ENCODE peak calls at places on chromosomes 6 and 20, in five cellular contexts. One of them, this sample, is unnamed.

GRCh38 chr6:158752613-158753012 is 66.6 kb downstream of the EZR start:
- DNase-seq in brain microvascular endothelial cell: no peak
- DNase-seq in aorta: no peak
- DNase-seq in mesenchymal stem cell: no peak
- DNase-seq in GM23248: peak; percentile 10
- DNase-seq in this sample: no peak

GRCh38 chr6:170074907-170075306 is 216.0 kb downstream of the DLL1 start:
- DNase-seq in brain microvascular endothelial cell: no peak
- DNase-seq in aorta: peak; percentile 37
- DNase-seq in mesenchymal stem cell: no peak
- DNase-seq in GM23248: no peak
- DNase-seq in this sample: no peak

GRCh38 chr6:12324096-12324495 is 33.9 kb downstream of the EDN1 start:
- DNase-seq in brain microvascular endothelial cell: peak; percentile 69
- DNase-seq in aorta: no peak
- DNase-seq in mesenchymal stem cell: peak; percentile 57
- DNase-seq in GM23248: peak; percentile 48
- DNase-seq in this sample: no peak

GRCh38 chr20:24787621-24788020 is 161.4 kb upstream of the CST7 start:
- DNase-seq in brain microvascular endothelial cell: no peak
- DNase-seq in aorta: no peak
- DNase-seq in mesenchymal stem cell: no peak
- DNase-seq in GM23248: no peak
- DNase-seq in this sample: no peak

GRCh38 chr6:75530696-75531095 is 37.1 kb upstream of the FILIP1 start:
- DNase-seq in brain microvascular endothelial cell: peak; percentile 31
- DNase-seq in aorta: no peak
- DNase-seq in mesenchymal stem cell: no peak
- DNase-seq in GM23248: peak; percentile 16
- DNase-seq in this sample: no peak

GRCh38 chr6:43949451-43950110 is 177.7 kb downstream of the MRPL14 start:
- DNase-seq in brain microvascular endothelial cell: no peak
- DNase-seq in aorta: no peak
- DNase-seq in mesenchymal stem cell: peak; percentile 50
- DNase-seq in GM23248: peak; percentile 35
- DNase-seq in this sample: no peak

GRCh38 chr20:9179193-9179802 is 110.4 kb downstream of the PLCB4 start:
- DNase-seq in brain microvascular endothelial cell: peak; percentile 24
- DNase-seq in aorta: no peak
- DNase-seq in mesenchymal stem cell: peak; percentile 43
- DNase-seq in GM23248: peak; percentile 68
- DNase-seq in this sample: no peak

GRCh38 chr20:56580226-56580625 is 47.2 kb downstream of the FAM209B start:
- DNase-seq in brain microvascular endothelial cell: no peak
- DNase-seq in aorta: no peak
- DNase-seq in mesenchymal stem cell: no peak
- DNase-seq in GM23248: no peak
- DNase-seq in this sample: no peak

GRCh38 chr6:43147691-43148477 is 23.2 kb upstream of the SRF start:
- DNase-seq in brain microvascular endothelial cell: no peak
- DNase-seq in aorta: no peak
- DNase-seq in mesenchymal stem cell: no peak
- DNase-seq in GM23248: no peak
- DNase-seq in this sample: no peak

GRCh38 chr6:20509211-20509610 is 25.0 kb upstream of the CDKAL1 start:
- DNase-seq in brain microvascular endothelial cell: no peak
- DNase-seq in aorta: no peak
- DNase-seq in mesenchymal stem cell: peak; percentile 10
- DNase-seq in GM23248: no peak
- DNase-seq in this sample: no peak
- H3K4me3 ChIP-seq in brain microvascular endothelial cell: no peak overlapping the region
- H3K4me3 ChIP-seq in aorta: no peak overlapping the region
- H3K4me3 ChIP-seq in mesenchymal stem cell: no peak overlapping the region
- H3K4me3 ChIP-seq in GM23248: no peak overlapping the region
- H3K4me3 ChIP-seq in this sample: no peak overlapping the region

GRCh38 chr6:34718867-34719441 is 22.4 kb upstream of the ILRUN start:
- DNase-seq in brain microvascular endothelial cell: no peak
- DNase-seq in aorta: no peak
- DNase-seq in mesenchymal stem cell: no peak
- DNase-seq in GM23248: peak; percentile 16
- DNase-seq in this sample: no peak
- H3K4me3 ChIP-seq in brain microvascular endothelial cell: no peak overlapping the region
- H3K4me3 ChIP-seq in aorta: no peak overlapping the region
- H3K4me3 ChIP-seq in mesenchymal stem cell: no peak overlapping the region
- H3K4me3 ChIP-seq in GM23248: no peak overlapping the region
- H3K4me3 ChIP-seq in this sample: no peak overlapping the region

GRCh38 chr6:116462516-116462915 is 1.3 kb downstream of the CALHM6 start:
- DNase-seq in brain microvascular endothelial cell: no peak
- DNase-seq in aorta: no peak
- DNase-seq in mesenchymal stem cell: no peak
- DNase-seq in GM23248: no peak
- DNase-seq in this sample: no peak
- H3K4me3 ChIP-seq in brain microvascular endothelial cell: peak overlapping the region; percentile 53
- H3K4me3 ChIP-seq in aorta: no peak overlapping the region
- H3K4me3 ChIP-seq in mesenchymal stem cell: peak overlapping the region; percentile 77
- H3K4me3 ChIP-seq in GM23248: peak overlapping the region; percentile 68
- H3K4me3 ChIP-seq in this sample: peak overlapping the region; percentile 42

GRCh38 chr20:62377064-62377461 is 9.8 kb upstream of the RPS21 start:
- DNase-seq in brain microvascular endothelial cell: no peak
- DNase-seq in aorta: no peak
- DNase-seq in mesenchymal stem cell: no peak
- DNase-seq in GM23248: no peak
- DNase-seq in this sample: no peak

GRCh38 chr20:62376112-62377063 is 9.3 kb upstream of the LAMA5 start:
- DNase-seq in brain microvascular endothelial cell: no peak
- DNase-seq in aorta: peak; percentile 80
- DNase-seq in mesenchymal stem cell: peak; percentile 83
- DNase-seq in GM23248: peak; percentile 53
- DNase-seq in this sample: no peak

GRCh38 chr20:62381202-62381797 is 5.6 kb upstream of the RPS21 start:
- DNase-seq in brain microvascular endothelial cell: peak; percentile 51
- DNase-seq in aorta: no peak
- DNase-seq in mesenchymal stem cell: no peak
- DNase-seq in GM23248: peak; percentile 91
- DNase-seq in this sample: no peak

GRCh38 chr20:62377615-62378085 is 9.3 kb upstream of the RPS21 start:
- DNase-seq in brain microvascular endothelial cell: no peak
- DNase-seq in aorta: no peak
- DNase-seq in mesenchymal stem cell: no peak
- DNase-seq in GM23248: no peak
- DNase-seq in this sample: no peak

GRCh38 chr20:62378215-62378614 is 8.7 kb upstream of the RPS21 start:
- DNase-seq in brain microvascular endothelial cell: no peak
- DNase-seq in aorta: no peak
- DNase-seq in mesenchymal stem cell: no peak
- DNase-seq in GM23248: no peak
- DNase-seq in this sample: no peak
- H3K4me3 ChIP-seq in brain microvascular endothelial cell: no peak overlapping the region
- H3K4me3 ChIP-seq in aorta: no peak overlapping the region
- H3K4me3 ChIP-seq in mesenchymal stem cell: no peak overlapping the region
- H3K4me3 ChIP-seq in GM23248: no peak overlapping the region
- H3K4me3 ChIP-seq in this sample: no peak overlapping the region

DNA sequence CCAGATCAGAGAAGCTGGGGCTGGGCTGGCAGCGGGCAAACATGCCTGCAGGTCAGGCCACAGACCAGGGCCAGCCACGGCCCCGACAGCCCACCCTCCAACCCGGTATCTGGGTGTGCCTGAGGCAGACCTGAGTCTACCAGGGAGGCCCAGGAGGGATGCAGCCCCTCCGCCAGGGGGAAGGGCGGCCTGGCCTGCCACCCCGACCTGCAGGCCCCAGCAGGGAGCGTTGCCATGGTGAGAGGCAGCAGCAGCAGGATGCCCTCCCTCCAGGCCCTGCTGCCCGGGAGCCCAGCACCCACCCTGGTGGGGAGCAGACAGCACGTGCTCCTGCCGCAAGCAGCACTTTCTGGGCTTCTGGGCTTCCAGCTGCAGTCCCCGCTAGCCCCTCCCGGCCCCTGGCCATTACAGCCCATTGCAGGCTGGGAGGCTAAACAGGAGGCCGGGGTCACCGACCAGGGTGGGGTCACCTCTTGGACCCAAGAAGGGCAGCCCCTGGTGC is 3.8 kb upstream of the EEF1A2 start:
- DNase-seq in brain microvascular endothelial cell: no peak
- DNase-seq in aorta: no peak
- DNase-seq in mesenchymal stem cell: no peak
- DNase-seq in GM23248: no peak
- DNase-seq in this sample: no peak
- H3K4me3 ChIP-seq in brain microvascular endothelial cell: no peak overlapping the region
- H3K4me3 ChIP-seq in aorta: no peak overlapping the region
- H3K4me3 ChIP-seq in mesenchymal stem cell: no peak overlapping the region
- H3K4me3 ChIP-seq in GM23248: no peak overlapping the region
- H3K4me3 ChIP-seq in this sample: no peak overlapping the region

GRCh38 chr20:35698298-35699126 is 640 bp downstream of the NFS1 start:
- DNase-seq in brain microvascular endothelial cell: no peak
- DNase-seq in aorta: no peak
- DNase-seq in mesenchymal stem cell: peak; percentile 45
- DNase-seq in GM23248: peak; percentile 61
- DNase-seq in this sample: no peak
- H3K4me3 ChIP-seq in brain microvascular endothelial cell: peak overlapping the region; percentile 99
- H3K4me3 ChIP-seq in aorta: peak overlapping the region; percentile 61
- H3K4me3 ChIP-seq in mesenchymal stem cell: peak overlapping the region; percentile 99
- H3K4me3 ChIP-seq in GM23248: peak overlapping the region; percentile 94
- H3K4me3 ChIP-seq in this sample: peak overlapping the region; percentile 98

GRCh38 chr6:125019873-125020272 is 57.6 kb downstream of the RNF217 start:
- DNase-seq in brain microvascular endothelial cell: no peak
- DNase-seq in aorta: no peak
- DNase-seq in mesenchymal stem cell: peak; percentile 21
- DNase-seq in GM23248: no peak
- DNase-seq in this sample: no peak

GRCh38 chr6:125022391-125022989 is 60.3 kb downstream of the RNF217 start:
- DNase-seq in brain microvascular endothelial cell: no peak
- DNase-seq in aorta: no peak
- DNase-seq in mesenchymal stem cell: no peak
- DNase-seq in GM23248: no peak
- DNase-seq in this sample: no peak

GRCh38 chr6:125027287-125027686 is 65.0 kb downstream of the RNF217 start:
- DNase-seq in brain microvascular endothelial cell: no peak
- DNase-seq in aorta: no peak
- DNase-seq in mesenchymal stem cell: no peak
- DNase-seq in GM23248: no peak
- DNase-seq in this sample: no peak

GRCh38 chr6:125020385-125020784 is 58.1 kb downstream of the RNF217 start:
- DNase-seq in brain microvascular endothelial cell: no peak
- DNase-seq in aorta: no peak
- DNase-seq in mesenchymal stem cell: peak; percentile 49
- DNase-seq in GM23248: peak; percentile 82
- DNase-seq in this sample: no peak

DNA sequence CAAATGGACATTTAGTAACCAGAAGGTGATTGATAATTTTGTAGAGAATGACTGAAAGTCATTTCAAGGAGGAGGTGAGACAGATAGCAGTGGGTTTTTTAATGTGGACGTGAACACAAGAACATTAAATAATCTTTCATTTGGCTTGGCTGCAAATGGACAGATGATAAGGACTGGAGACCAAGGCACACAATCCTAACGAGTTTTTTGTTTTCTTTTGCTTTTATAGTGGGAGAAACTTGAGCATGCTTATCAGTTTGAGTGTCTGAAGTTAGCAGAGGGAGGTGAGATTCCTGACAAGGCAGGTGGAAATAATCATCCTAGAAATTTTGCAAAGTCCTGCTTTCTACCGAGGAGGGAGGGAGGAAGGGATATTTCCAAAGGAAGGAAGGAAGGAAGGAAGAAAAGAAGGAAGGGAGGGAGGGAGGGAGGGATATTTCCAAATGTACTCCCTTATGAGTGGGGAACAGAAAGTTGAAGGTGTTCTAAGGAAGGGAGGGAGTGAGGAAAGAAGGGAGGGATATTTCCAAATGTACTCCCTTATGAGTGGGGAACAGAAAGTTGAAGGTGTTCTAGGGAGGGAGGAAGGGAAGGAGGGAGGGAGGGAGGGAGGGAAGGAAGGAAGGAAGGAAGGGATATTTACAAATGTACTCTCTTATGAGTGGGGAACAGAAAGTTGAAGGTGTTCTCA is 63.1 kb downstream of the RNF217 start:
- DNase-seq in brain microvascular endothelial cell: no peak
- DNase-seq in aorta: no peak
- DNase-seq in mesenchymal stem cell: no peak
- DNase-seq in GM23248: no peak
- DNase-seq in this sample: no peak
- H3K4me3 ChIP-seq in brain microvascular endothelial cell: no peak overlapping the region
- H3K4me3 ChIP-seq in aorta: no peak overlapping the region
- H3K4me3 ChIP-seq in mesenchymal stem cell: no peak overlapping the region
- H3K4me3 ChIP-seq in GM23248: no peak overlapping the region
- H3K4me3 ChIP-seq in this sample: no peak overlapping the region

This sample was measured in skeletal muscle cell.